ENCODE peak calls at places on chromosome 21, in five cellular contexts. I is adrenal gland, S is stomach, Y is body of pancreas, U is sigmoid colon. A is an unnamed sample.
A peak's percentile ranks its signal among the peaks of the same experiment; 100 is the strongest.

GRCh38 chr21:34808569-34809204 is 139.9 kb downstream of the CLIC6 start:
- DNase-seq in I (peak; percentile 47), S (no peak), Y (no peak), U (no peak), A (no peak)

GRCh38 chr21:36788116-36788515 is 89.2 kb downstream of the SIM2 start:
- DNase-seq in I (no peak), S (peak; percentile 62), Y (no peak), U (no peak), A (no peak)

GRCh38 chr21:32705139-32705538 is 22.7 kb downstream of the SYNJ1 start:
- DNase-seq in I (no peak), S (no peak), Y (no peak), U (no peak), A (no peak)

GRCh38 chr21:45852886-45853400 is 128.6 kb upstream of the COL6A1 start:
- DNase-seq in I (no peak), S (peak; percentile 10), Y (no peak), U (peak; percentile 42), A (no peak)

GRCh38 chr21:39452207-39452964 is 616 bp downstream of the SH3BGR start:
- DNase-seq in I (no peak), S (no peak), Y (no peak), U (no peak), A (no peak)

GRCh38 chr21:37513383-37513782 is 146.8 kb downstream of the DYRK1A start:
- DNase-seq in I (no peak), S (no peak), Y (no peak), U (no peak), A (no peak)

GRCh38 chr21:37338671-37339526 is 27.7 kb upstream of the DYRK1A start:
- DNase-seq in I (peak; percentile 91), S (no peak), Y (peak; percentile 21), U (peak; percentile 71), A (peak; percentile 64)

GRCh38 chr21:33273044-33273443 is 6.9 kb downstream of the IL10RB start:
- DNase-seq in I (no peak), S (no peak), Y (no peak), U (no peak), A (no peak)

GRCh38 chr21:33290441-33290840 is 24.3 kb downstream of the IL10RB start:
- DNase-seq in I (no peak), S (peak; percentile 36), Y (no peak), U (no peak), A (no peak)

GRCh38 chr21:14325575-14325974 is 57.4 kb downstream of the HSPA13 start:
- DNase-seq in I (no peak), S (no peak), Y (no peak), U (no peak), A (no peak)

GRCh38 chr21:35533893-35534292 is 484.8 kb upstream of the RUNX1 start:
- DNase-seq in I (no peak), S (no peak), Y (no peak), U (no peak), A (no peak)

GRCh38 chr21:28436286-28436932 is 556.3 kb downstream of the LTN1 start:
- DNase-seq in I (no peak), S (no peak), Y (no peak), U (no peak), A (no peak)

GRCh38 chr21:10521091-10521598 is at the start of gene TPTE:
- DNase-seq in I (no peak), S (no peak), Y (no peak), U (no peak), A (no peak)

GRCh38 chr21:17390575-17390974 is 122.3 kb upstream of the CXADR start:
- DNase-seq in I (no peak), S (no peak), Y (no peak), U (no peak), A (no peak)

DNA sequence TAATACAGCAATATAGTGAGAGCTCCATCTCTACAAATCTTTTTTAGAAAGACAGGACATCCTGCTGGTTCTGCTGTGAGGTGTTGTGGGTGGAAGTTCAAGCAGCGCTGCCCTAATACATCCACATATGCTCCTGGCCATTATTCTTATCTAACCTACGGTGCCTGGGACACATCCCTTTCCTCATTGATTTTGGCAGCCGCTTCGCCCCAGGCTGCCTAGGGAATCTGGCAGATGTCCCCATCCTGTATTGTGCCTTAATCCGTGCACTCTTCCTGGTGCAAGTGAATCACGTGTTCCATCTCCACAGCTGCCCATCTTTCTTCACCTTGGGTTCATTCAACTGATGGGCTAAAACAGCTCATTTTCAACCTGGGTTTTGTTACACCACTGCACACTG is 3.1 kb upstream of the UBE2G2 start:
- DNase-seq in I (peak; percentile 17), S (no peak), Y (no peak), U (no peak), A (no peak)
- TF ChIP-seq POLR2A in I (no peak), S (no peak), Y (no peak), U (no peak), A (no peak)

GRCh38 chr21:21158376-21158918 is 160.2 kb downstream of the NCAM2 start:
- DNase-seq in I (no peak), S (no peak), Y (no peak), U (no peak), A (no peak)
- TF ChIP-seq POLR2A in I (no peak), S (no peak), Y (no peak), U (no peak), A (no peak)

DNA sequence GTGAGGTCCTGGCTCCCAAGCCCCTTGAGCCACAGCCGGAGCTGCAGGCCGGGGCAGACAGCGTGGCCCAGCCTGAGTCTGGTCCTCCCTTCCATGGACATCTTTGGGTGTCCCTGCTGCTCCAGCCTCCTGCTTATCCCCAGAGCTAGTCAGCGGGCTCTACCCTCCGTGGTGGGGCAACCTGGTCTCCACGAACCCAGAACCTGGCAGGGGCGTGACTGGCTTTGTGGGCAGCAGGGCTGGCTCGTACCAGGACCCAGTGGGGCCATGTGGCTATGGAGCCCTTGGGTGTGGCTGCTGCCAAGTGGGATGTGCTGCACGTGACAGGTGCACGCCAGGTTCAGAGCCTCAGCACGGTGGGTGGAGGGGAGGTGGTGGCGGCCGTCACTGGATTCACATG is 18.3 kb downstream of the CFAP410 start:
- DNase-seq in I (no peak), S (no peak), Y (no peak), U (no peak), A (no peak)
- TF ChIP-seq POLR2A in I (no peak), S (no peak), Y (no peak), U (no peak), A (no peak)

DNA sequence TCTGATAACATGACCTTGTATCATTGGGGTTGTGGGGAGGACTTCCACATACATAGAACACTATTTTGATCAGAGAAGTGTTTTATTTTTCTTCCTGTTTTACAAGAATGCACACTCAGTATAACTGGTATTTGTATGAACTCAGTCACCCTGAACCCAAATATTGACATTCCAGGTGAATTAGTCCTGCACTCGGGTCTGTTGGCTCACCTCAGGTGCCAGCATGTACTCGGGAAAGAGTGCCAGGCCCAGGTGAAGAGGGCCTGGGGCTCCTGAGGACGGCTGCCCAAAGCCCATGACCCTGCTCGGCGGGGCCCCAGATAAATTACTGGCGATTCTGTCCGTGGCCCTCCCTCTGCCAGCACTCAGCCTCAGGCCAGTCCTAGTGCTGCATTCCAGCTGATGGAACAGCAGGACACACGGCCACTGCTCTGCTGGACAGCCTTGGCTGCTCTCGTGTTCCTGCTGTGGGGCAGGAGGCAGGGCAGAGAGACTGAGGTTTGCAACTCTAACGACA is 75.4 kb upstream of the TMPRSS2 start:
- DNase-seq in I (no peak), S (peak; percentile 93), Y (peak; percentile 74), U (no peak), A (no peak)
- TF ChIP-seq POLR2A in I (no peak), S (no peak), Y (peak; percentile 25), U (no peak), A (no peak)

GRCh38 chr21:43959231-43960041 is 52.7 kb upstream of the TRAPPC10 start:
- DNase-seq in I (no peak), S (no peak), Y (no peak), U (no peak), A (no peak)
- TF ChIP-seq POLR2A in I (no peak), S (no peak), Y (no peak), U (no peak), A (no peak)

A was measured in heart left ventricle.